ENCODE peak calls at places on chromosomes 7 and 10, in five cellular contexts. One of them, this sample, is unnamed.

GRCh38 chr7:31020652-31021051 is 31.5 kb upstream of the ADCYAP1R1 start:
- DNase-seq in prostate gland: no peak
- DNase-seq in ureter: no peak
- DNase-seq in activated naive CD4-positive, alpha-beta T cell treated with anti-CD3 and anti-CD28 coated beads for 36 hours: no peak
- DNase-seq in GOT3: no peak
- DNase-seq in this sample: no peak

GRCh38 chr7:130486963-130487324 is 4.9 kb upstream of the MEST start:
- DNase-seq in prostate gland: no peak
- DNase-seq in ureter: no peak
- DNase-seq in activated naive CD4-positive, alpha-beta T cell treated with anti-CD3 and anti-CD28 coated beads for 36 hours: no peak
- DNase-seq in GOT3: no peak
- DNase-seq in this sample: no peak

GRCh38 chr10:5948999-5949759 is 28.2 kb downstream of the IL15RA start:
- DNase-seq in prostate gland: no peak
- DNase-seq in ureter: no peak
- DNase-seq in activated naive CD4-positive, alpha-beta T cell treated with anti-CD3 and anti-CD28 coated beads for 36 hours: peak; percentile 78
- DNase-seq in GOT3: no peak
- DNase-seq in this sample: no peak

GRCh38 chr7:12436896-12437535 is 33.4 kb upstream of the VWDE start:
- DNase-seq in prostate gland: no peak
- DNase-seq in ureter: no peak
- DNase-seq in activated naive CD4-positive, alpha-beta T cell treated with anti-CD3 and anti-CD28 coated beads for 36 hours: no peak
- DNase-seq in GOT3: no peak
- DNase-seq in this sample: no peak

GRCh38 chr7:80875537-80876120 is 43.2 kb downstream of the SEMA3C start:
- DNase-seq in prostate gland: no peak
- DNase-seq in ureter: no peak
- DNase-seq in activated naive CD4-positive, alpha-beta T cell treated with anti-CD3 and anti-CD28 coated beads for 36 hours: no peak
- DNase-seq in GOT3: no peak
- DNase-seq in this sample: no peak

GRCh38 chr7:8360564-8361153 is 72.8 kb upstream of the NXPH1 start:
- DNase-seq in prostate gland: no peak
- DNase-seq in ureter: no peak
- DNase-seq in activated naive CD4-positive, alpha-beta T cell treated with anti-CD3 and anti-CD28 coated beads for 36 hours: no peak
- DNase-seq in GOT3: no peak
- DNase-seq in this sample: no peak

GRCh38 chr7:135299245-135299644 is 65.6 kb downstream of the STRA8 start:
- DNase-seq in prostate gland: no peak
- DNase-seq in ureter: no peak
- DNase-seq in activated naive CD4-positive, alpha-beta T cell treated with anti-CD3 and anti-CD28 coated beads for 36 hours: no peak
- DNase-seq in GOT3: no peak
- DNase-seq in this sample: no peak

GRCh38 chr7:133887459-133887858 is 239.7 kb upstream of the LRGUK start:
- DNase-seq in prostate gland: no peak
- DNase-seq in ureter: no peak
- DNase-seq in activated naive CD4-positive, alpha-beta T cell treated with anti-CD3 and anti-CD28 coated beads for 36 hours: no peak
- DNase-seq in GOT3: no peak
- DNase-seq in this sample: no peak

GRCh38 chr7:10022957-10023356 is 950.7 kb upstream of the PHF14 start:
- DNase-seq in prostate gland: peak; percentile 26
- DNase-seq in ureter: no peak
- DNase-seq in activated naive CD4-positive, alpha-beta T cell treated with anti-CD3 and anti-CD28 coated beads for 36 hours: no peak
- DNase-seq in GOT3: no peak
- DNase-seq in this sample: no peak

GRCh38 chr10:77236029-77236428 is 401.6 kb downstream of the KCNMA1 start:
- DNase-seq in prostate gland: no peak
- DNase-seq in ureter: no peak
- DNase-seq in activated naive CD4-positive, alpha-beta T cell treated with anti-CD3 and anti-CD28 coated beads for 36 hours: no peak
- DNase-seq in GOT3: no peak
- DNase-seq in this sample: no peak

GRCh38 chr7:101093907-101094306 is 8.6 kb downstream of the TRIM56 start:
- DNase-seq in prostate gland: no peak
- DNase-seq in ureter: no peak
- DNase-seq in activated naive CD4-positive, alpha-beta T cell treated with anti-CD3 and anti-CD28 coated beads for 36 hours: no peak
- DNase-seq in GOT3: no peak
- DNase-seq in this sample: no peak

GRCh38 chr10:13003004-13003403 is 1.5 kb upstream of the CCDC3 start:
- DNase-seq in prostate gland: no peak
- DNase-seq in ureter: no peak
- DNase-seq in activated naive CD4-positive, alpha-beta T cell treated with anti-CD3 and anti-CD28 coated beads for 36 hours: no peak
- DNase-seq in GOT3: no peak
- DNase-seq in this sample: no peak

GRCh38 chr10:23319835-23320234 is 24.8 kb downstream of the C10orf67 start:
- DNase-seq in prostate gland: no peak
- DNase-seq in ureter: no peak
- DNase-seq in activated naive CD4-positive, alpha-beta T cell treated with anti-CD3 and anti-CD28 coated beads for 36 hours: no peak
- DNase-seq in GOT3: no peak
- DNase-seq in this sample: no peak

GRCh38 chr10:72146559-72147323 is 58.4 kb upstream of the SPOCK2 start:
- DNase-seq in prostate gland: no peak
- DNase-seq in ureter: no peak
- DNase-seq in activated naive CD4-positive, alpha-beta T cell treated with anti-CD3 and anti-CD28 coated beads for 36 hours: no peak
- DNase-seq in GOT3: no peak
- DNase-seq in this sample: no peak

GRCh38 chr10:31133251-31133627 is 101.6 kb upstream of the ZNF438 start:
- DNase-seq in prostate gland: no peak
- DNase-seq in ureter: no peak
- DNase-seq in activated naive CD4-positive, alpha-beta T cell treated with anti-CD3 and anti-CD28 coated beads for 36 hours: no peak
- DNase-seq in GOT3: no peak
- DNase-seq in this sample: no peak

GRCh38 chr7:34091330-34091917 is 186.1 kb downstream of the BMPER start:
- DNase-seq in prostate gland: no peak
- DNase-seq in ureter: no peak
- DNase-seq in activated naive CD4-positive, alpha-beta T cell treated with anti-CD3 and anti-CD28 coated beads for 36 hours: peak; percentile 40
- DNase-seq in GOT3: no peak
- DNase-seq in this sample: no peak

GRCh38 chr7:139358541-139359365 is 941 bp upstream of the LUC7L2 start:
- DNase-seq in prostate gland: peak; percentile 64
- DNase-seq in ureter: no peak
- DNase-seq in activated naive CD4-positive, alpha-beta T cell treated with anti-CD3 and anti-CD28 coated beads for 36 hours: peak; percentile 69
- DNase-seq in GOT3: no peak
- DNase-seq in this sample: no peak

This sample was measured in osteocyte.